ENCODE peak calls at places on chromosomes 13 and 19, in ten cellular contexts. N, Z, I, Q, E, K, B, M, T and P are unnamed samples.

GRCh38 chr13:96967248-96967745 is 27.0 kb downstream of the OXGR1 start:
- DNase-seq in N (no peak), Z (no peak), I (no peak), Q (no peak), E (no peak), K (no peak), B (no peak), M (no peak), T (peak), P (no peak)

GRCh38 chr19:15113245-15114152 is 6.3 kb downstream of the SYDE1 start:
- DNase-seq in N (no peak), Z (no peak), I (no peak), Q (no peak), E (no peak), K (no peak), B (no peak), M (no peak), T (no peak), P (no peak)

GRCh38 chr13:22108283-22108897 is 437.5 kb downstream of the FGF9 start:
- DNase-seq in N (peak), Z (no peak), I (no peak), Q (no peak), E (no peak), K (no peak), B (no peak), M (no peak), T (peak), P (no peak)

GRCh38 chr19:45863840-45864628 is at the start of gene FOXA3:
- DNase-seq in N (no peak), Z (no peak), I (peak), Q (peak), E (no peak), K (no peak), B (peak), M (peak), T (no peak), P (no peak)

GRCh38 chr19:53394522-53394973 is 401 bp upstream of the ZNF765 start:
- DNase-seq in N (peak), Z (no peak), I (peak), Q (peak), E (peak), K (no peak), B (peak), M (peak), T (no peak), P (no peak)

GRCh38 chr13:72849571-72849970 is 67.6 kb downstream of the PIBF1 start:
- DNase-seq in N (peak), Z (no peak), I (no peak), Q (no peak), E (no peak), K (no peak), B (no peak), M (no peak), T (peak), P (no peak)

GRCh38 chr19:7292950-7293794 is 1.0 kb downstream of the INSR start:
- DNase-seq in N (no peak), Z (no peak), I (no peak), Q (peak), E (no peak), K (no peak), B (peak), M (peak), T (no peak), P (no peak)

GRCh38 chr19:55261671-55262126 is 2.9 kb upstream of the PPP6R1 start:
- DNase-seq in N (no peak), Z (no peak), I (no peak), Q (no peak), E (no peak), K (no peak), B (no peak), M (no peak), T (no peak), P (no peak)

GRCh38 chr19:42794751-42795150 is 29.3 kb upstream of the PSG8 start:
- DNase-seq in N (no peak), Z (no peak), I (no peak), Q (no peak), E (no peak), K (no peak), B (no peak), M (no peak), T (no peak), P (no peak)

GRCh38 chr13:18235756-18236527 is 945.7 kb downstream of the TUBA3C start:
- DNase-seq in N (no peak), Z (no peak), I (no peak), Q (no peak), E (no peak), K (no peak), B (no peak), M (no peak), T (no peak), P (no peak)

GRCh38 chr19:31073485-31074221 is 275.6 kb downstream of the TSHZ3 start:
- DNase-seq in N (no peak), Z (no peak), I (no peak), Q (no peak), E (no peak), K (no peak), B (no peak), M (no peak), T (no peak), P (no peak)

GRCh38 chr19:8610041-8610927 is at the start of gene ADAMTS10:
- DNase-seq in N (no peak), Z (no peak), I (no peak), Q (peak), E (no peak), K (no peak), B (peak), M (no peak), T (peak), P (no peak)

GRCh38 chr13:75931116-75931515 is 295.0 kb downstream of the LMO7 start:
- DNase-seq in N (no peak), Z (no peak), I (no peak), Q (no peak), E (no peak), K (peak), B (no peak), M (no peak), T (no peak), P (no peak)

GRCh38 chr13:99214232-99214631 is 13.6 kb downstream of the UBAC2 start:
- DNase-seq in N (no peak), Z (peak), I (no peak), Q (no peak), E (peak), K (no peak), B (no peak), M (no peak), T (no peak), P (no peak)

GRCh38 chr13:37037231-37037630 is 22.3 kb downstream of the SUPT20H start:
- DNase-seq in N (no peak), Z (no peak), I (no peak), Q (no peak), E (no peak), K (no peak), B (no peak), M (no peak), T (no peak), P (no peak)

GRCh38 chr19:3801412-3802096 is 15.4 kb upstream of the MATK start:
- DNase-seq in N (no peak), Z (peak), I (no peak), Q (peak), E (no peak), K (no peak), B (peak), M (peak), T (peak), P (no peak)

GRCh38 chr13:113203507-113204377 is 4.7 kb downstream of the PCID2 start:
- DNase-seq in N (no peak), Z (no peak), I (no peak), Q (peak), E (no peak), K (no peak), B (no peak), M (no peak), T (peak), P (no peak)

GRCh38 chr13:73765651-73766384 is 368.4 kb downstream of the KLF12 start:
- DNase-seq in N (no peak), Z (no peak), I (peak), Q (peak), E (no peak), K (no peak), B (peak), M (peak), T (peak), P (peak)

GRCh38 chr13:38566526-38566925 is 120.4 kb upstream of the FREM2 start:
- DNase-seq in N (no peak), Z (no peak), I (no peak), Q (no peak), E (no peak), K (no peak), B (no peak), M (no peak), T (no peak), P (no peak)

GRCh38 chr13:40624338-40624737 is 42.1 kb downstream of the FOXO1 start:
- DNase-seq in N (no peak), Z (peak), I (no peak), Q (no peak), E (no peak), K (no peak), B (no peak), M (no peak), T (peak), P (no peak)

GRCh38 chr13:76965759-76966421 is 17.6 kb downstream of the ACOD1 start:
- DNase-seq in N (peak), Z (peak), I (no peak), Q (peak), E (no peak), K (peak), B (no peak), M (no peak), T (peak), P (no peak)

GRCh38 chr19:45008554-45008953 is 7.3 kb downstream of the RELB start:
- DNase-seq in N (no peak), Z (no peak), I (peak), Q (no peak), E (no peak), K (no peak), B (no peak), M (peak), T (no peak), P (no peak)

GRCh38 chr19:13884726-13885591 is 8.0 kb downstream of the NANOS3 start:
- DNase-seq in N (no peak), Z (no peak), I (no peak), Q (no peak), E (no peak), K (no peak), B (peak), M (peak), T (no peak), P (no peak)

GRCh38 chr13:90375851-90376250 is 971.6 kb upstream of the MIR17HG start:
- DNase-seq in N (no peak), Z (no peak), I (no peak), Q (no peak), E (no peak), K (no peak), B (no peak), M (no peak), T (peak), P (no peak)

GRCh38 chr13:49407936-49408335 is 35.9 kb downstream of the CAB39L start:
- DNase-seq in N (no peak), Z (no peak), I (no peak), Q (no peak), E (no peak), K (no peak), B (no peak), M (no peak), T (no peak), P (no peak)
- H3K4me3 ChIP-seq in N (no peak), Z (no peak), I (no peak), Q (no peak), E (no peak), K (no peak), B (no peak), M (no peak), T (no peak), P (no peak)

GRCh38 chr13:110109140-110109783 is 197.7 kb downstream of the COL4A1 start:
- DNase-seq in N (no peak), Z (no peak), I (no peak), Q (no peak), E (no peak), K (no peak), B (no peak), M (no peak), T (no peak), P (no peak)
- TF ChIP-seq CTCF in N (no peak), Z (no peak), I (no peak), Q (no peak), E (no peak), K (no peak), B (no peak), M (no peak), T (no peak), P (no peak)

DNA sequence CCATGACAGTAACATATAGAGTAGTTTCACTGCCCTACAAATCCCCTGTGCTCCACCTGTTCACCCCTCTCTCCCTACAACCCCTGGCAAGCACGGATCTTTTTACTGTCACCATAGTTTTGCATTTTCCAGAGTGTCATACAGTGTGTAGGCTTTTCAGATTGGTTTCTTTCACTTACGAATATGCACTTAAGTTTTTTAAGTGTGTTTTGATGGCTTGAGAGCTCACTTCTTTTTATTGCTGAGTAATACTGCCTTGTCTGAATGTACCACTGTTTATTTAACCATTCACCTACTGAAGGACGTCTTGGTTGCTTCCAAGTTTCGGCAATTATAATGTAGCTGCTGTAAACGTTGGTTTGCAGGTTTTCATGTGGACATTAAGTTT is 175.1 kb downstream of the ITGBL1 start:
- DNase-seq in N (no peak), Z (no peak), I (no peak), Q (no peak), E (no peak), K (no peak), B (no peak), M (no peak), T (peak), P (no peak)
- H3K4me3 ChIP-seq in N (no peak), Z (no peak), I (no peak), Q (no peak), E (peak), K (no peak), B (peak), M (no peak), T (peak), P (peak)

DNA sequence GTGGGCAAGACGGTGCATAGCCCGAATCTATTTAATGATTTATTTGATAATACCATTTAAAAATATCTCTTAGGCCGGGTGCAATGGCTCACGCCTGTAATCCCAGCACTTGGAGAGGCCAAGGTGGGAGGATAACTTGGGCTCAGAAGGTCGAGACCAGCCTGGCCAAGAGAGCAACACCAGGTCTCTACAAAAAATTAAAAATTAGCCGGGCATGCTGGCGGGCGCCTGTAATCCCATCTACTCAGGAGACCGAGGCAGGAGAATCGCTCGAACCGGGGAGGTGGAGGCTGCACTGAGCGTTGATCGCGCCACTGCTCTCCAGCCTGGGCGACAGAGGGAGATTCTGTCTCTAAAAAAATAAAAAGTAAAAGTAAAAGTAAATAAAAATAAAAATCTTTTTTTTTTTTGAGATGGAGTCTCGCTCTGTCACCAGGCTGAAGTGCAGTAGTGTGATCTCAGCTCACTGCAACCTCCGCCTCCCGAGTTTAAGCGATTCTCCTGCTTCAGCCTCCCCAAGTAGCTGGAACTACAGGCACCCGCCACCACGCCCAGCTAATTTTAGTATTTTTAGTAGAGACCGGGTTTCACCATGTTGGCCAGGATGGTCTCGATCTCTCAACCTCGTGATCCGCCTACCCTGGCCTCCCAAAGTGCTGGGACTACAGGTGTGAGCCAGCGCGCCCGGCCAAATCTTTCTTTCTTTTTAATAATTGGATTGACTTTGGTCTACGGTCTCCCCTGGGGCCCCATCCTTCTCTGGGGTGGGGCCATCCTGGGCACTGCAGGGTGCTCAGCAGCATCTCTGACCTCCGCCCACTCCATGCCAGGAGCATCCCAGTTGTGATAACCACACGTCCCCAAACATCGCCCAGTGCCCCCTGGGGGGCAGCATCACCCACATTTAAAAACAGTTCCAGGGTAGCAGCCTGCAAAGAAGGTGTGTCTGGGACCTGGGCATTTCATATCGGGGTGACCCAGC is 90.7 kb downstream of the GNG7 start:
- DNase-seq in N (no peak), Z (no peak), I (no peak), Q (no peak), E (no peak), K (no peak), B (peak), M (peak), T (no peak), P (no peak)
- TF ChIP-seq CTCF in N (no peak), Z (no peak), I (no peak), Q (peak), E (peak), K (no peak), B (no peak), M (no peak), T (no peak), P (no peak)

DNA sequence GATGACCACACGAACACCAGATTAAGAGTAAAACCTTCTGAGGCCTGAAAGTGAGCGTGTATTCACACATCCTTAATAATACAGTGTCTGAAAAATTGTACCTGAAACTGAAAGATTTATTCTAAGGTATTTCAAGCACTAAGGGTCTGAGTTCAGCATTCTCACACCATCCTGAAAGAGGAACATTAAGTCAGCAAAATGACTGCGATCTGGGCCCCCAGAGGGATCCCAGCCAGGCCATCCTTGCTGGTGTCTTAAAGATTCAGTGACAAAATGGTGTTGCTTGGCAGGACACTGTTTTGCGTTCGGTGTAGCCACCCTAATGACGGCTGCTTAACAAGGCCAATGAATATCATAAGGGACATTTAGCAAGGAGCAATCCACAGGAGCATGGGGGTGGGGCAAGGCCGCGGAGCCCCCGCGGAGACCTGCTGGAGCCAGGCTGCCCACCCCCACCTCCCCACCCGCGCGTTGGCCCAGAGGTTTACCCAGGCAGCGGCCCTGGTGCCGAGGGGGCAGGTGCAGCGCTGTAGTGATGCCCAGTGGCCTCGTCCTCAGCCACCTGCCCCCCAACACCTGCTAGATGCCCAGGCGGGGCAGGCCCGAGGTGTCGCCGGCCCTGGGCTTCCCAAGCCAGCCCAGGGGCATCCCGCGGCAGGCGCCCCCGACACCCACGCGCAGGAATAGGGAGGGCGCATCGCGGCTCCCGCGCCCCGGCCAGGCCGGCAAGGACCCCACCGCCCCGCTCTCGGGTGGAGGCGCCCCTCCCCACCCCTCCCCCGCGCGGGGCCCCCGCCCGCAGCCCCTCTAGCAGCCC is 742 bp downstream of the NALCN start:
- DNase-seq in N (no peak), Z (no peak), I (no peak), Q (peak), E (no peak), K (no peak), B (peak), M (no peak), T (no peak), P (no peak)
- H3K4me3 ChIP-seq in N (peak), Z (peak), I (no peak), Q (peak), E (no peak), K (peak), B (no peak), M (no peak), T (peak), P (peak)

DNA sequence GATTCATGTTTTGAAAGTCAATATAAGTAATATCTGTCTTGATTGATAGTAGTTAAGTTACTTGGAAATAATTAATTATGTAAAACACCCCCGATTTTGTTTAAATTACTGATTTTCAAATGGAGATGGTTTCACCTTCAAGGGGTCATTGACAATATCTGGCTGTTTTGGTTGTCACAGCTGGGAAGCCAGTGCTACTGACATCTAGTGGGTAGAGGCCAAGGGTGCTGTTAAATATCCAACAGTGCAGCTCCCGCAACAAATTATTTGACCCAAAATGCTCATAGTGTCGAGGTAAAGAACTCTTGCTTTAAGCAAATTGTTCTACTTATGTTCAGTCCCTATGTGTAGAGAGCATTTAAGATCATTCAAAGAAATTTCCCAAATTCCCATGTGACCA is 50.6 kb upstream of the PCDH20 start:
- DNase-seq in N (no peak), Z (no peak), I (no peak), Q (no peak), E (no peak), K (no peak), B (no peak), M (no peak), T (no peak), P (no peak)
- TF ChIP-seq CTCF in N (no peak), Z (no peak), I (peak), Q (no peak), E (peak), K (no peak), B (no peak), M (no peak), T (no peak), P (peak)

GRCh38 chr19:17281391-17282304 is at the start of gene ANKLE1:
- DNase-seq in N (no peak), Z (no peak), I (peak), Q (peak), E (peak), K (no peak), B (peak), M (peak), T (no peak), P (no peak)

GRCh38 chr19:17285415-17286135 is 3.9 kb downstream of the ANKLE1 start:
- DNase-seq in N (no peak), Z (no peak), I (no peak), Q (no peak), E (no peak), K (no peak), B (no peak), M (no peak), T (no peak), P (no peak)

GRCh38 chr19:17283504-17283996 is 1.8 kb downstream of the ANKLE1 start:
- DNase-seq in N (no peak), Z (no peak), I (no peak), Q (no peak), E (no peak), K (no peak), B (no peak), M (no peak), T (no peak), P (no peak)

GRCh38 chr19:17279436-17279835 is 2.3 kb upstream of the ANKLE1 start:
- DNase-seq in N (no peak), Z (no peak), I (no peak), Q (no peak), E (no peak), K (no peak), B (no peak), M (no peak), T (no peak), P (no peak)

GRCh38 chr19:17282488-17283256 is 971 bp downstream of the ANKLE1 start:
- DNase-seq in N (no peak), Z (peak), I (peak), Q (peak), E (peak), K (no peak), B (peak), M (peak), T (peak), P (no peak)
- H3K4me3 ChIP-seq in N (peak), Z (peak), I (peak), Q (peak), E (peak), K (peak), B (no peak), M (no peak), T (peak), P (peak)